ENCODE peak calls at places on chromosomes 2 and 18, in six cellular contexts. One of them, this sample, is unnamed.

GRCh38 chr2:233161730-233162129 is 89.7 kb upstream of the ATG16L1 start:
- DNase-seq in cardiac muscle cell: no peak
- DNase-seq in GM20000: no peak
- DNase-seq in coronary artery: no peak
- DNase-seq in lower leg skin: no peak
- DNase-seq in WERI-Rb-1: no peak
- DNase-seq in this sample: no peak

GRCh38 chr2:23237147-23237546 is 147.8 kb upstream of the KLHL29 start:
- DNase-seq in cardiac muscle cell: no peak
- DNase-seq in GM20000: no peak
- DNase-seq in coronary artery: no peak
- DNase-seq in lower leg skin: no peak
- DNase-seq in WERI-Rb-1: no peak
- DNase-seq in this sample: peak

GRCh38 chr18:68733693-68734092 is 18.8 kb upstream of the TMX3 start:
- DNase-seq in cardiac muscle cell: no peak
- DNase-seq in GM20000: no peak
- DNase-seq in coronary artery: no peak
- DNase-seq in lower leg skin: no peak
- DNase-seq in WERI-Rb-1: no peak
- DNase-seq in this sample: no peak

GRCh38 chr2:157466764-157467163 is 22.9 kb upstream of the CYTIP start:
- DNase-seq in cardiac muscle cell: no peak
- DNase-seq in GM20000: no peak
- DNase-seq in coronary artery: no peak
- DNase-seq in lower leg skin: no peak
- DNase-seq in WERI-Rb-1: no peak
- DNase-seq in this sample: no peak

GRCh38 chr18:75654928-75655745 is 227.6 kb upstream of the SMIM21 start:
- DNase-seq in cardiac muscle cell: peak
- DNase-seq in GM20000: no peak
- DNase-seq in coronary artery: no peak
- DNase-seq in lower leg skin: no peak
- DNase-seq in WERI-Rb-1: no peak
- DNase-seq in this sample: no peak

GRCh38 chr2:237196866-237197618 is 111.4 kb downstream of the COPS8 start:
- DNase-seq in cardiac muscle cell: no peak
- DNase-seq in GM20000: no peak
- DNase-seq in coronary artery: no peak
- DNase-seq in lower leg skin: peak
- DNase-seq in WERI-Rb-1: no peak
- DNase-seq in this sample: peak

GRCh38 chr2:127626175-127626574 is 19.8 kb upstream of the GPR17 start:
- DNase-seq in cardiac muscle cell: no peak
- DNase-seq in GM20000: no peak
- DNase-seq in coronary artery: no peak
- DNase-seq in lower leg skin: no peak
- DNase-seq in WERI-Rb-1: no peak
- DNase-seq in this sample: no peak

GRCh38 chr2:158740591-158740990 is 54.5 kb upstream of the DAPL1 start:
- DNase-seq in cardiac muscle cell: peak
- DNase-seq in GM20000: no peak
- DNase-seq in coronary artery: no peak
- DNase-seq in lower leg skin: no peak
- DNase-seq in WERI-Rb-1: no peak
- DNase-seq in this sample: no peak

GRCh38 chr2:11340717-11341116 is 3.7 kb downstream of the ROCK2 start:
- DNase-seq in cardiac muscle cell: no peak
- DNase-seq in GM20000: no peak
- DNase-seq in coronary artery: no peak
- DNase-seq in lower leg skin: no peak
- DNase-seq in WERI-Rb-1: no peak
- DNase-seq in this sample: no peak

GRCh38 chr2:39671606-39672005 is 5.9 kb downstream of the TMEM178A start:
- DNase-seq in cardiac muscle cell: no peak
- DNase-seq in GM20000: no peak
- DNase-seq in coronary artery: no peak
- DNase-seq in lower leg skin: no peak
- DNase-seq in WERI-Rb-1: no peak
- DNase-seq in this sample: no peak

GRCh38 chr18:12606592-12607315 is 51.2 kb downstream of the SPIRE1 start:
- DNase-seq in cardiac muscle cell: peak
- DNase-seq in GM20000: no peak
- DNase-seq in coronary artery: no peak
- DNase-seq in lower leg skin: no peak
- DNase-seq in WERI-Rb-1: no peak
- DNase-seq in this sample: no peak

GRCh38 chr2:45379399-45380087 is 231.5 kb downstream of the SRBD1 start:
- DNase-seq in cardiac muscle cell: no peak
- DNase-seq in GM20000: no peak
- DNase-seq in coronary artery: no peak
- DNase-seq in lower leg skin: no peak
- DNase-seq in WERI-Rb-1: no peak
- DNase-seq in this sample: no peak

GRCh38 chr2:117794668-117795067 is 19.8 kb upstream of the DDX18 start:
- DNase-seq in cardiac muscle cell: no peak
- DNase-seq in GM20000: no peak
- DNase-seq in coronary artery: no peak
- DNase-seq in lower leg skin: no peak
- DNase-seq in WERI-Rb-1: no peak
- DNase-seq in this sample: no peak

GRCh38 chr2:160257015-160257741 is 57.1 kb upstream of the ITGB6 start:
- DNase-seq in cardiac muscle cell: no peak
- DNase-seq in GM20000: no peak
- DNase-seq in coronary artery: no peak
- DNase-seq in lower leg skin: no peak
- DNase-seq in WERI-Rb-1: no peak
- DNase-seq in this sample: no peak

GRCh38 chr2:75432761-75433361 is 127.9 kb downstream of the EVA1A start:
- DNase-seq in cardiac muscle cell: peak
- DNase-seq in GM20000: peak
- DNase-seq in coronary artery: no peak
- DNase-seq in lower leg skin: no peak
- DNase-seq in WERI-Rb-1: peak
- DNase-seq in this sample: no peak

GRCh38 chr2:99183025-99183424 is 2.0 kb downstream of the MRPL30 start:
- DNase-seq in cardiac muscle cell: peak
- DNase-seq in GM20000: no peak
- DNase-seq in coronary artery: no peak
- DNase-seq in lower leg skin: no peak
- DNase-seq in WERI-Rb-1: no peak
- DNase-seq in this sample: no peak

GRCh38 chr2:128300151-128300550 is 18.5 kb downstream of the HS6ST1 start:
- DNase-seq in cardiac muscle cell: no peak
- DNase-seq in GM20000: no peak
- DNase-seq in coronary artery: no peak
- DNase-seq in lower leg skin: no peak
- DNase-seq in WERI-Rb-1: no peak
- DNase-seq in this sample: no peak

GRCh38 chr18:21330122-21330701 is 88.2 kb downstream of the GREB1L start:
- DNase-seq in cardiac muscle cell: peak
- DNase-seq in GM20000: no peak
- DNase-seq in coronary artery: no peak
- DNase-seq in lower leg skin: peak
- DNase-seq in WERI-Rb-1: no peak
- DNase-seq in this sample: no peak

GRCh38 chr2:196515041-196515440 is 124.5 kb upstream of the CCDC150 start:
- DNase-seq in cardiac muscle cell: no peak
- DNase-seq in GM20000: no peak
- DNase-seq in coronary artery: no peak
- DNase-seq in lower leg skin: no peak
- DNase-seq in WERI-Rb-1: no peak
- DNase-seq in this sample: no peak

GRCh38 chr18:1037766-1038165 is 133.1 kb downstream of the ADCYAP1 start:
- DNase-seq in cardiac muscle cell: no peak
- DNase-seq in GM20000: no peak
- DNase-seq in coronary artery: no peak
- DNase-seq in lower leg skin: no peak
- DNase-seq in WERI-Rb-1: no peak
- DNase-seq in this sample: no peak

GRCh38 chr18:48956378-48956777 is 5.6 kb upstream of the SMAD7 start:
- DNase-seq in cardiac muscle cell: peak
- DNase-seq in GM20000: no peak
- DNase-seq in coronary artery: peak
- DNase-seq in lower leg skin: no peak
- DNase-seq in WERI-Rb-1: no peak
- DNase-seq in this sample: no peak

GRCh38 chr2:125745514-125745913 is 910.4 kb upstream of the GYPC start:
- DNase-seq in cardiac muscle cell: peak
- DNase-seq in GM20000: no peak
- DNase-seq in coronary artery: no peak
- DNase-seq in lower leg skin: no peak
- DNase-seq in WERI-Rb-1: peak
- DNase-seq in this sample: no peak

GRCh38 chr2:113829270-113829669 is 60.6 kb upstream of the ACTR3 start:
- DNase-seq in cardiac muscle cell: peak
- DNase-seq in GM20000: no peak
- DNase-seq in coronary artery: no peak
- DNase-seq in lower leg skin: no peak
- DNase-seq in WERI-Rb-1: no peak
- DNase-seq in this sample: no peak

GRCh38 chr2:156083707-156084494 is 248.6 kb downstream of the NR4A2 start:
- DNase-seq in cardiac muscle cell: peak
- DNase-seq in GM20000: no peak
- DNase-seq in coronary artery: no peak
- DNase-seq in lower leg skin: no peak
- DNase-seq in WERI-Rb-1: no peak
- DNase-seq in this sample: no peak

DNA sequence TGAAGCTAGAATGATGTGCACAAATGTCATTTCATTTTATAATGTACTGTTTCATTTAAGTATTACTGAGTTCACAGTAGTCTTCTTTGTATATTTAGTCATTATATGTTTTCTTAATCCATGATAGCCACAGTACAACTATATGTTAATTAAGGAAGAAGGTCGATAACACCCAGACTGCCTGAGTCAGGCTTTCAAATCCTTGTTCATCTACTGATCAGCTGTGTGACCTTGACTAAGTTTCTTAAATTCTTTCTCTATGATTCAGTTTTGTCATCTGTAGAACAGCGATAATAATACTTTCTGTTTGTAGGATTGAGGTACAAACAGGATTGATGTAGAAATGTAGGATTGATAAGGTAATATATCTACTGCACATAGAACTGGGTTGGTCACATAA is 5.4 kb downstream of the GCC2 start:
- DNase-seq in cardiac muscle cell: no peak
- DNase-seq in GM20000: no peak
- DNase-seq in coronary artery: no peak
- DNase-seq in lower leg skin: no peak
- DNase-seq in WERI-Rb-1: no peak
- DNase-seq in this sample: no peak
- TF ChIP-seq CTCF in cardiac muscle cell: no peak
- TF ChIP-seq CTCF in GM20000: no peak
- TF ChIP-seq CTCF in coronary artery: no peak
- TF ChIP-seq CTCF in lower leg skin: no peak
- TF ChIP-seq CTCF in WERI-Rb-1: no peak
- TF ChIP-seq CTCF in this sample: no peak

GRCh38 chr2:105780606-105781005 is 35.9 kb downstream of the NCK2 start:
- DNase-seq in cardiac muscle cell: no peak
- DNase-seq in GM20000: no peak
- DNase-seq in coronary artery: no peak
- DNase-seq in lower leg skin: no peak
- DNase-seq in WERI-Rb-1: no peak
- DNase-seq in this sample: no peak

GRCh38 chr2:105782646-105783045 is 37.9 kb downstream of the NCK2 start:
- DNase-seq in cardiac muscle cell: no peak
- DNase-seq in GM20000: no peak
- DNase-seq in coronary artery: no peak
- DNase-seq in lower leg skin: no peak
- DNase-seq in WERI-Rb-1: no peak
- DNase-seq in this sample: no peak

GRCh38 chr2:105781274-105781673 is 36.6 kb downstream of the NCK2 start:
- DNase-seq in cardiac muscle cell: peak
- DNase-seq in GM20000: no peak
- DNase-seq in coronary artery: no peak
- DNase-seq in lower leg skin: no peak
- DNase-seq in WERI-Rb-1: no peak
- DNase-seq in this sample: no peak

GRCh38 chr2:105783151-105783738 is 38.5 kb downstream of the NCK2 start:
- DNase-seq in cardiac muscle cell: no peak
- DNase-seq in GM20000: no peak
- DNase-seq in coronary artery: no peak
- DNase-seq in lower leg skin: no peak
- DNase-seq in WERI-Rb-1: no peak
- DNase-seq in this sample: no peak

DNA sequence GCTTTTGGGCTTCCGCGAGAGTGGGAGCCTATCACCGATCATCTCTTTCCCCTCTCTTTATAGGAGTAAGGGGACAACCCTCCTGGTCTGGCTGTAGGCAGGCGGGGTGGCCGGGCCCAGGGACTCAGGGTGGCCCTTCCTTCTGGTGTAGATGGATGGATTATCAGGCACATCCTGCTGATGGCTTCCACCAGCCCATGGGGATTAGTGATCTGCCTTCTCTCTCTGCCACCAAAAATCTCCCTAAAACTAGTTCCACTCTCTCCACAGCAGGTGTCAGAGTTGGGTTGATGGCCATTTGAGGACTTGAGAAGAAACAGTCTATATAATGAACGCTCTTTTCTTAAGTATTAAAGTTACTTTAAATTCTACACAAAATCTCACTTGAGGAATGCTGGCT is 37.4 kb downstream of the NCK2 start:
- DNase-seq in cardiac muscle cell: no peak
- DNase-seq in GM20000: no peak
- DNase-seq in coronary artery: no peak
- DNase-seq in lower leg skin: no peak
- DNase-seq in WERI-Rb-1: no peak
- DNase-seq in this sample: no peak
- TF ChIP-seq CTCF in cardiac muscle cell: no peak
- TF ChIP-seq CTCF in GM20000: no peak
- TF ChIP-seq CTCF in coronary artery: no peak
- TF ChIP-seq CTCF in lower leg skin: no peak
- TF ChIP-seq CTCF in WERI-Rb-1: no peak
- TF ChIP-seq CTCF in this sample: no peak

GRCh38 chr2:242075683-242076082 is 206.2 kb downstream of the RTP5 start:
- DNase-seq in cardiac muscle cell: peak
- DNase-seq in GM20000: no peak
- DNase-seq in coronary artery: no peak
- DNase-seq in lower leg skin: no peak
- DNase-seq in WERI-Rb-1: no peak
- DNase-seq in this sample: no peak

DNA sequence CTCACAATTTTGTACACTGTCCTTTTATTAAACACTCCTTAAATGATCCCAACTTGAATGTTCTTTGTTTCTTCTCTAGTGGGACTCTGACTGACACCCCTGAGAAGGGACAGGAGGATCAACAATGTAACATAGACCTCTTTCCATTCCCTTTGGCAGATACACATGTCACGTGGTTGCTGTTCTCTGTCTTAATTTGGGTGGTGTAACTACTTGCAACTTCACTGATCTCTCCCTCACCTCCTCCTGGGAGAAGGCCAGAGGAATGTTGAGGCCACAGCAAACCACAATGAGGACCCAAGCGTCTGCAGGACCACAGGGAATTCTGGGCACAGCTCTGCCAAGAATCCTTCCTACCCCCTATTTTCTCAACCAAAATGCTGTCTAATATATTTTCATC is 205.6 kb downstream of the RTP5 start:
- DNase-seq in cardiac muscle cell: peak
- DNase-seq in GM20000: no peak
- DNase-seq in coronary artery: no peak
- DNase-seq in lower leg skin: no peak
- DNase-seq in WERI-Rb-1: no peak
- DNase-seq in this sample: no peak
- TF ChIP-seq CTCF in cardiac muscle cell: no peak
- TF ChIP-seq CTCF in GM20000: no peak
- TF ChIP-seq CTCF in coronary artery: no peak
- TF ChIP-seq CTCF in lower leg skin: no peak
- TF ChIP-seq CTCF in WERI-Rb-1: no peak
- TF ChIP-seq CTCF in this sample: no peak

GRCh38 chr2:173216668-173217067 is 138.0 kb upstream of the CDCA7 start:
- DNase-seq in cardiac muscle cell: no peak
- DNase-seq in GM20000: no peak
- DNase-seq in coronary artery: no peak
- DNase-seq in lower leg skin: no peak
- DNase-seq in WERI-Rb-1: no peak
- DNase-seq in this sample: no peak
- TF ChIP-seq CTCF in cardiac muscle cell: no peak
- TF ChIP-seq CTCF in GM20000: no peak
- TF ChIP-seq CTCF in coronary artery: no peak
- TF ChIP-seq CTCF in lower leg skin: no peak
- TF ChIP-seq CTCF in WERI-Rb-1: no peak
- TF ChIP-seq CTCF in this sample: no peak